ENCODE peak calls at places on chromosome 22, in seven cellular contexts. N is brain microvascular endothelial cell; O is heart left ventricle; F is lung; W is CD8-positive, alpha-beta T cell; J is SK-N-MC; R is kidney. Z is an unnamed sample.

GRCh38 chr22:35539910-35540599 is 576 bp upstream of the RASD2 start:
- DNase-seq in R (peak), J (no peak), O (peak), W (peak), F (no peak), N (no peak), Z (no peak)

GRCh38 chr22:27420817-27421361 is 380.7 kb downstream of the MN1 start:
- DNase-seq in R (peak), O (peak), F (peak), J (no peak), N (peak), W (no peak), Z (peak)

GRCh38 chr22:47384977-47385376 is 622.5 kb downstream of the TBC1D22A start:
- DNase-seq in R (no peak), W (no peak), N (no peak), J (no peak), O (peak), F (no peak), Z (no peak)

GRCh38 chr22:46326066-46326680 is 9.3 kb upstream of the TRMU start:
- DNase-seq in W (no peak), J (no peak), R (no peak), O (peak), N (no peak), F (no peak), Z (no peak)

GRCh38 chr22:20792221-20792965 is 18.5 kb downstream of the SERPIND1 start:
- DNase-seq in O (no peak), W (no peak), R (no peak), F (no peak), J (no peak), N (no peak), Z (no peak)

GRCh38 chr22:34761111-34761510 is 304.8 kb upstream of the ISX start:
- DNase-seq in W (no peak), N (no peak), J (no peak), O (no peak), R (no peak), F (no peak), Z (no peak)

GRCh38 chr22:36249160-36249559 is 3.8 kb upstream of the APOL1 start:
- DNase-seq in J (no peak), W (no peak), N (no peak), R (no peak), F (no peak), O (no peak), Z (no peak)

GRCh38 chr22:19974233-19974861 is 32.7 kb upstream of the TXNRD2 start:
- DNase-seq in W (no peak), F (peak), N (peak), R (no peak), O (no peak), J (peak), Z (no peak)

GRCh38 chr22:32574397-32574796 is 99.8 kb downstream of the FBXO7 start:
- DNase-seq in N (no peak), W (no peak), R (no peak), F (no peak), J (no peak), O (no peak), Z (no peak)

GRCh38 chr22:46533434-46533833 is 4.0 kb downstream of the CELSR1 start:
- DNase-seq in N (no peak), W (no peak), J (no peak), O (no peak), F (peak), R (peak), Z (no peak)

GRCh38 chr22:41647771-41648170 is 26.7 kb downstream of the XRCC6 start:
- DNase-seq in O (no peak), R (no peak), F (no peak), J (no peak), W (no peak), N (no peak), Z (no peak)

GRCh38 chr22:17842386-17842785 is 68.1 kb upstream of the BID start:
- DNase-seq in W (peak), O (no peak), F (no peak), J (no peak), R (no peak), N (no peak), Z (no peak)

GRCh38 chr22:41446057-41446501 is 522 bp downstream of the TOB2 start:
- DNase-seq in F (peak), R (peak), W (no peak), J (no peak), N (no peak), O (no peak), Z (no peak)

GRCh38 chr22:35914665-35915476 is 113.8 kb downstream of the RBFOX2 start:
- DNase-seq in N (peak), J (peak), F (peak), W (no peak), R (no peak), O (no peak), Z (peak)

GRCh38 chr22:28247667-28248363 is 328.8 kb upstream of the PITPNB start:
- DNase-seq in O (no peak), J (no peak), N (no peak), W (no peak), R (no peak), F (no peak), Z (no peak)

GRCh38 chr22:19397729-19398094 is 33.8 kb downstream of the HIRA start:
- DNase-seq in W (no peak), R (peak), J (no peak), F (no peak), N (no peak), O (no peak), Z (no peak)

GRCh38 chr22:49417326-49417725 is 410.3 kb downstream of the BRD1 start:
- DNase-seq in O (no peak), W (no peak), R (peak), F (no peak), N (no peak), J (no peak), Z (no peak)

GRCh38 chr22:35443790-35444684 is 44.1 kb downstream of the MCM5 start:
- DNase-seq in F (no peak), J (no peak), R (no peak), W (no peak), N (no peak), O (no peak), Z (no peak)

GRCh38 chr22:32562396-32562795 is 87.8 kb downstream of the FBXO7 start:
- DNase-seq in J (no peak), F (no peak), R (no peak), O (no peak), N (no peak), W (no peak), Z (no peak)

GRCh38 chr22:36331306-36331911 is 56.4 kb downstream of the MYH9 start:
- DNase-seq in R (peak), O (peak), W (peak), F (peak), J (no peak), N (peak), Z (no peak)

GRCh38 chr22:28882878-28883656 is at the start of gene ZNRF3:
- DNase-seq in N (peak), J (peak), O (peak), W (peak), R (peak), F (peak), Z (peak)

GRCh38 chr22:35432226-35432905 is 32.4 kb downstream of the MCM5 start:
- DNase-seq in J (no peak), W (no peak), O (no peak), F (no peak), R (peak), N (no peak), Z (no peak)

GRCh38 chr22:48068323-48068722 is 1305.9 kb downstream of the TBC1D22A start:
- DNase-seq in J (no peak), O (no peak), F (no peak), R (no peak), W (no peak), N (no peak), Z (no peak)

GRCh38 chr22:17057959-17058814 is 26.6 kb upstream of the IL17RA start:
- DNase-seq in R (no peak), W (no peak), N (peak), F (peak), J (no peak), O (no peak), Z (peak)

GRCh38 chr22:44026630-44027511 is 2.8 kb downstream of the PARVB start:
- DNase-seq in O (peak), W (peak), R (peak), F (peak), N (peak), J (no peak), Z (peak)

GRCh38 chr22:36386900-36387663 is 685 bp downstream of the MYH9 start:
- DNase-seq in O (peak), J (no peak), W (no peak), N (no peak), R (peak), F (peak), Z (peak)

GRCh38 chr22:30565341-30565740 is 9.1 kb downstream of the GAL3ST1 start:
- DNase-seq in J (no peak), N (no peak), W (no peak), O (no peak), F (no peak), R (no peak), Z (no peak)

GRCh38 chr22:27270818-27271510 is 530.6 kb downstream of the MN1 start:
- DNase-seq in J (no peak), W (no peak), R (no peak), F (no peak), N (no peak), O (no peak), Z (no peak)

GRCh38 chr22:30627480-30627879 is 8.1 kb upstream of the SLC35E4 start:
- DNase-seq in R (no peak), J (no peak), N (no peak), W (no peak), F (no peak), O (no peak), Z (no peak)

GRCh38 chr22:28030442-28030841 is 111.4 kb upstream of the PITPNB start:
- DNase-seq in J (no peak), O (no peak), F (no peak), N (no peak), R (no peak), W (no peak), Z (no peak)

GRCh38 chr22:36395922-36396321 is 8.2 kb upstream of the MYH9 start:
- DNase-seq in R (no peak), J (no peak), O (no peak), F (no peak), N (peak), W (no peak), Z (no peak)

GRCh38 chr22:49433717-49434611 is 393.7 kb downstream of the BRD1 start:
- DNase-seq in O (no peak), R (peak), W (no peak), F (no peak), N (no peak), J (no peak), Z (no peak)

GRCh38 chr22:20062766-20063083 is 17.3 kb upstream of the DGCR8 start:
- DNase-seq in F (no peak), O (no peak), W (no peak), R (no peak), N (peak), J (no peak), Z (no peak)

GRCh38 chr22:19884161-19884953 is 29.7 kb upstream of the GNB1L start:
- DNase-seq in W (no peak), O (no peak), F (no peak), R (peak), J (no peak), N (no peak), Z (no peak)

GRCh38 chr22:22244337-22245250 is at the start of gene VPREB1:
- DNase-seq in R (no peak), W (no peak), O (no peak), N (no peak), J (no peak), F (no peak), Z (no peak)

GRCh38 chr22:32317524-32317923 is 40.1 kb upstream of the RFPL3 start:
- DNase-seq in F (no peak), R (no peak), O (no peak), W (no peak), N (no peak), J (no peak), Z (no peak)

GRCh38 chr22:17097701-17098100 is 12.9 kb downstream of the IL17RA start:
- DNase-seq in W (no peak), R (no peak), O (no peak), J (no peak), F (no peak), N (no peak), Z (no peak)

DNA sequence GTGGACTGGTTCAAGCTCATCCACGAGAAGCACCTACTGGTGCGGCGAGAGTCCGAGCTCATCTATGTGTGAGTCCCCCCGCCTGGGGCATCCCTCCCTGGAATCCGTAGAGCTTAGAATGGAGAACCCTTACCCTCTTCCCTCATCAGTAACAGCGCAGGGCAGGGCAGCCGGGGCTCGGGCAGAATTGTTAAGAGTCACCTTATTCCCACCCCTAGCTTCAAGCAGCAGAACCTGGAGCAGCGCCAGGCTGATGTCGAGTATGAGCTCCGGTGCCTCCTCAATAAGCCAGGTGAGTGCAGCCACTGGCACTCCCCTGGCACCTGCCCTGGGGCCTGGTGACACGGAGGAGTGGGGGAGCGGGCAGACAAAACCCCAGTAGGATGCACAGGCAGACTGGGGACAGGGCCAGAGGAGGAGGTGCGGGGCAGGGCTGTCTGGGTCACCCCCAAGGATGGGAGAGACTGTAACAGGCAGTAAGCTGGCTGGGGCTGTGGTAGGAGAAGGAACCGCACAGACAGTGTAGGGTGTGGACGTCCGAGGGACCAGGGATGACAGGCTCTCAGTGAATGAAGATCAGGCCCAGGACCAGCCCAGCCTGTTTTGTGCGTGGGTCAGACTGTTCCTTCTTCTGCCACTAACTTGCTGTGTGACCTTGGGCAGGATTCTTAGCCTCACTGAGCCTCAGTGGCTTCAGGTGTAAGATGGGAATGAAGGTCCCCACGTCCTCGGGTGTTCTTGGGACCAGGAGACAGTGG is 20.4 kb downstream of the C22orf23 start:
- DNase-seq in F (peak), W (no peak), N (no peak), J (no peak), O (no peak), R (peak), Z (no peak)
- H3K27ac ChIP-seq in F (peak), W (no peak), N (peak), J (no peak), O (peak), R (peak), Z (peak)

GRCh38 chr22:40345801-40346177 is 511 bp upstream of the ADSL start:
- DNase-seq in J (no peak), R (peak), F (peak), W (no peak), N (no peak), O (peak), Z (no peak)

GRCh38 chr22:40345271-40345670 is 1.0 kb upstream of the ADSL start:
- DNase-seq in R (no peak), F (no peak), W (no peak), J (no peak), N (no peak), O (no peak), Z (no peak)

GRCh38 chr22:40348025-40348658 is 1.8 kb downstream of the ADSL start:
- DNase-seq in O (no peak), N (peak), F (no peak), R (no peak), J (no peak), W (peak), Z (peak)

GRCh38 chr22:40346178-40347064 is at the start of gene ADSL:
- DNase-seq in F (peak), O (peak), N (peak), W (peak), R (peak), J (no peak), Z (peak)

GRCh38 chr22:40347300-40347699 is 1.0 kb downstream of the ADSL start:
- DNase-seq in N (no peak), R (no peak), O (no peak), F (no peak), W (no peak), J (no peak), Z (no peak)
- H3K27ac ChIP-seq in N (no peak), R (no peak), O (peak), F (peak), W (peak), J (peak), Z (peak)

DNA sequence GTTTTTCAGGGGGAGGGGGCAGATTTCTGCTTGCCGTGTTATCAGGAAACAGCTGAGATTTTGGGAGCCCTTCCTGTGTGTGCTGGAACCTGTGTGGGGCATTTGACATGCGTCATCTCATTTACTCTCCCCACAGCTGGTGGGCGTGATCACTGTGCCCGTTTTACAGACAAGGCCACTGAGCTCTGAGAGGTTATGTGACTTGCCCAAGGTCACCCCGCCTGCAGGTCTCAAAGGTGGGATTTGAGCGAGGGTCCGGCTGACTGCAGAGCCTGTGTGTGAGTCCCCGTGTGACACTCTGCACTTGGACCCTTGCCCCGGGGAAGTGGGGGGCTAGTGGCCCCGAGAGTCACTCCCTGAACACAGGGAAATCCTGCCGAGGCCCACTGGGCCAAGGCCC is 48.5 kb upstream of the GCAT start:
- DNase-seq in O (no peak), N (no peak), R (no peak), W (no peak), F (no peak), J (no peak), Z (no peak)
- H3K27ac ChIP-seq in O (no peak), N (no peak), R (no peak), W (no peak), F (no peak), J (no peak), Z (no peak)

GRCh38 chr22:38232196-38232595 is 30.4 kb downstream of the MAFF start:
- DNase-seq in N (no peak), R (no peak), J (no peak), W (no peak), F (no peak), O (no peak), Z (no peak)
- H3K27ac ChIP-seq in N (no peak), R (no peak), J (no peak), W (no peak), F (no peak), O (no peak), Z (no peak)

DNA sequence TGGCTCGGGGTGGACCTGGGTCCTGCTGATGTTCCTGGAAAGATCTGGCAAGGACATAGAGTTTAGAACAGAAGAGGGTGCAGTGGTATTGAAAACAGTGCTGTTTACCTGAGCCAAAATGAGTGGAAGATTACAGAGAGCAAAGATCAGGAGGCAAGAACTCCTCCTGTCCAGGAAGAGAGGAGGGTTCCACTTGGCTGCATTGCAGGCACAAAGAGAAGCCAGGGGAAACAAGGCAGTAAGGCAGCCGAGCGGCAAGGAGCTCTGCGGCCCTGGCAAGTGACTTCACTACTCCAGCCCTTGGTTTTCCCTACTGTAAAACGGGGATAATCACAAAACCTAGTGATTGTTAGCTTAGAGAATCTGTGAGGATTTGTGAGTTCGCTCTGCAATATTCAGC is 3.7 kb upstream of the PACSIN2 start:
- DNase-seq in R (no peak), N (no peak), F (no peak), W (no peak), J (no peak), O (no peak), Z (no peak)
- H3K27ac ChIP-seq in R (peak), N (no peak), F (peak), W (no peak), J (no peak), O (no peak), Z (no peak)

DNA sequence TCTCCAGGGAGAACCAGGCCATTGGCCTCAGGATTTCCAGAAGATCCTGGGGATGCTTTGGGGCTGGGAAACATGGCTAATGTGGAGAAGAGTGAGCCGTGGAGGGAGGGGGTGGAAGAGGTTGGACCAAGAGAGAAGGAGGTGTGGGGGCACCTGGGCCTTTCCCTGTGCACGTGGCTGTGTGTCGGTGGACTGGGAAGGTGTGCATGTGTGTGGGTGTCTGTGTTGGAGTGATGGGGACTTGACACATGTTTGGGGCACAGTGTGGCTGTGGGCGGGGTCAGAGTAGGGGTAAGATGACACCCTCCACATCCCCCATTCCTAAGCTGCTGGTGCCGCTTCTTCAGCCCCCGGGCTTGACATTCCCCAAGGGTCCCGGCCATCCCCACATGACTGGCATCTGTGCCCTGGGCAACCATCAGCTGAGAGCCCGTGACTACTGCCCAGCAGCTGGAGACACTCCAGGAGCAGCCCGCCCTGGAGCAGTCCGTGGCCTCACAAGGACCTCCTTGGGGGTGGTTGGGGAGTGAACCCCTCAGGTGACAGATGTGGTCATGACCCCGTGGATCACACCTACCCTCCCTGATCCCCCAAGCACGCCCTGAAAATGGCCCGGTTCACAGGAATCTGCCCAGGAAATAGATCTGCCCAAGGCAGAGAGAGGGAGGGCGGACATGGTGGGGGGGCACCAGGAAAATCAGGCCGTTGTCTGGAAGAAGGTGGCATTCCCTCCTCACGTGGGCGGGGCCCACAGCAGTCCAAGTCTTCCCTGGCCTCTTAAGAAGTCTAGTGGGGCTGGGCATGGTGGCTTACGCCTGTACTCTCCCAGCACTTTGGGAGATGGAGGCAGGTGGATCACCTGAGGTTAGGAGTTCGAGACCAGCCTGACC is 34.8 kb upstream of the SOX10 start:
- DNase-seq in N (no peak), J (no peak), O (peak), W (no peak), R (no peak), F (no peak), Z (no peak)
- H3K27ac ChIP-seq in N (no peak), J (no peak), O (no peak), W (no peak), R (no peak), F (no peak), Z (peak)